ENCODE peak calls at places on chromosomes 11 and 22, in nine cellular contexts. D is psoas muscle; P is pancreas; E is CD4-positive, alpha-beta T cell; X is upper lobe of right lung; C is tibial artery; Y is stomach; F is thoracic aorta; I is HL-60. O is an unnamed sample. For H3K27me3, the result is how much of the 10 kb centered on the place peaks cover.

GRCh38 chr11:30017467-30017895 is 651 bp upstream of the KCNA4 start:
- DNase-seq in D (no peak), P (no peak), E (no peak), X (no peak), C (no peak), Y (no peak), F (no peak), I (no peak), O (no peak)

GRCh38 chr11:18243783-18244362 is 4.6 kb downstream of the SAA2 start:
- DNase-seq in D (no peak), P (peak), E (peak), X (no peak), C (peak), Y (peak), F (no peak), I (peak), O (no peak)

GRCh38 chr11:60767388-60767811 is 10.7 kb downstream of the MS4A15 start:
- DNase-seq in D (no peak), P (no peak), E (no peak), X (peak), C (no peak), Y (no peak), F (no peak), I (no peak), O (no peak)

GRCh38 chr11:85115798-85116197 is 511.3 kb downstream of the DLG2 start:
- DNase-seq in D (no peak), P (no peak), E (no peak), X (no peak), C (no peak), Y (no peak), F (no peak), I (no peak), O (no peak)

GRCh38 chr22:19663286-19663815 is 51.0 kb upstream of the SEPTIN5 start:
- DNase-seq in D (peak), P (peak), E (no peak), X (no peak), C (peak), Y (peak), F (no peak), I (no peak), O (peak)

GRCh38 chr11:104151404-104152204 is 12.3 kb downstream of the PDGFD start:
- DNase-seq in D (no peak), P (no peak), E (no peak), X (no peak), C (no peak), Y (no peak), F (no peak), I (no peak), O (no peak)

GRCh38 chr11:47950396-47950795 is 30.0 kb upstream of the PTPRJ start:
- DNase-seq in D (no peak), P (no peak), E (peak), X (no peak), C (no peak), Y (no peak), F (no peak), I (no peak), O (no peak)

GRCh38 chr22:49976439-49977175 is 16.0 kb downstream of the PIM3 start:
- DNase-seq in D (no peak), P (no peak), E (peak), X (peak), C (peak), Y (peak), F (peak), I (no peak), O (no peak)

GRCh38 chr11:20873054-20873453 is 203.7 kb downstream of the NELL1 start:
- DNase-seq in D (no peak), P (no peak), E (no peak), X (no peak), C (no peak), Y (no peak), F (no peak), I (no peak), O (no peak)

GRCh38 chr22:23080542-23081290 is 10.4 kb downstream of the GNAZ start:
- DNase-seq in D (no peak), P (no peak), E (no peak), X (no peak), C (no peak), Y (no peak), F (no peak), I (no peak), O (no peak)

GRCh38 chr11:77212314-77213007 is 84.4 kb downstream of the MYO7A start:
- DNase-seq in D (no peak), P (no peak), E (no peak), X (no peak), C (no peak), Y (no peak), F (no peak), I (no peak), O (no peak)

GRCh38 chr11:66744485-66745355 is 15.7 kb upstream of the SPTBN2 start:
- DNase-seq in D (peak), P (peak), E (peak), X (peak), C (peak), Y (peak), F (no peak), I (peak), O (peak)

GRCh38 chr11:111627591-111627990 is 25.3 kb downstream of the SIK2 start:
- DNase-seq in D (no peak), P (no peak), E (no peak), X (no peak), C (no peak), Y (no peak), F (no peak), I (no peak), O (no peak)

GRCh38 chr22:49202226-49202625 is 625.4 kb downstream of the BRD1 start:
- DNase-seq in D (no peak), P (no peak), E (no peak), X (peak), C (peak), Y (peak), F (no peak), I (no peak), O (no peak)

GRCh38 chr11:21556936-21557335 is 635.9 kb upstream of the ANO5 start:
- DNase-seq in D (no peak), P (no peak), E (no peak), X (no peak), C (no peak), Y (no peak), F (no peak), I (no peak), O (no peak)

GRCh38 chr11:30666817-30667216 is 80.7 kb upstream of the MPPED2 start:
- DNase-seq in D (no peak), P (no peak), E (no peak), X (no peak), C (no peak), Y (no peak), F (no peak), I (no peak), O (no peak)

GRCh38 chr22:24553597-24554315 is 1.2 kb downstream of the GUCD1 start:
- DNase-seq in D (peak), P (no peak), E (no peak), X (no peak), C (peak), Y (peak), F (no peak), I (no peak), O (no peak)

GRCh38 chr11:72583616-72584292 is 90.5 kb downstream of the PDE2A start:
- DNase-seq in D (no peak), P (no peak), E (no peak), X (no peak), C (no peak), Y (no peak), F (no peak), I (no peak), O (no peak)

GRCh38 chr22:23696326-23696851 is 5.6 kb downstream of the RGL4 start:
- DNase-seq in D (no peak), P (no peak), E (peak), X (peak), C (no peak), Y (peak), F (no peak), I (peak), O (no peak)

GRCh38 chr11:69924308-69925161 is 105.3 kb upstream of the FGF3 start:
- DNase-seq in D (no peak), P (no peak), E (no peak), X (no peak), C (peak), Y (no peak), F (no peak), I (no peak), O (peak)

GRCh38 chr11:74849525-74850391 is 99.1 kb downstream of the XRRA1 start:
- DNase-seq in D (peak), P (no peak), E (no peak), X (no peak), C (no peak), Y (no peak), F (peak), I (no peak), O (no peak)

GRCh38 chr11:111734383-111735261 is 31.6 kb downstream of the PPP2R1B start:
- DNase-seq in D (no peak), P (no peak), E (no peak), X (no peak), C (no peak), Y (no peak), F (no peak), I (no peak), O (no peak)

GRCh38 chr22:18075101-18075730 is 2.6 kb upstream of the PEX26 start:
- DNase-seq in D (no peak), P (no peak), E (no peak), X (peak), C (no peak), Y (no peak), F (no peak), I (no peak), O (no peak)

GRCh38 chr11:110979696-110980095 is 265.8 kb upstream of the POU2AF2 start:
- DNase-seq in D (no peak), P (no peak), E (no peak), X (no peak), C (no peak), Y (no peak), F (no peak), I (no peak), O (no peak)

GRCh38 chr22:33674357-33674756 is 245.9 kb downstream of the LARGE1 start:
- DNase-seq in D (no peak), P (no peak), E (no peak), X (no peak), C (no peak), Y (no peak), F (no peak), I (no peak), O (no peak)

GRCh38 chr22:39070186-39070585 is 6.9 kb upstream of the APOBEC3G start:
- DNase-seq in D (no peak), P (no peak), E (no peak), X (no peak), C (no peak), Y (no peak), F (no peak), I (no peak), O (no peak)

GRCh38 chr22:39073941-39074340 is 3.1 kb upstream of the APOBEC3G start:
- DNase-seq in D (no peak), P (no peak), E (no peak), X (no peak), C (no peak), Y (no peak), F (no peak), I (no peak), O (no peak)

GRCh38 chr22:39068033-39068785 is 8.9 kb upstream of the APOBEC3G start:
- DNase-seq in D (no peak), P (no peak), E (no peak), X (no peak), C (no peak), Y (no peak), F (no peak), I (no peak), O (no peak)
- TF ChIP-seq CTCF in D (no peak), P (no peak), E (no peak), X (no peak), C (no peak), Y (no peak), F (no peak), I (no peak), O (no peak)

DNA sequence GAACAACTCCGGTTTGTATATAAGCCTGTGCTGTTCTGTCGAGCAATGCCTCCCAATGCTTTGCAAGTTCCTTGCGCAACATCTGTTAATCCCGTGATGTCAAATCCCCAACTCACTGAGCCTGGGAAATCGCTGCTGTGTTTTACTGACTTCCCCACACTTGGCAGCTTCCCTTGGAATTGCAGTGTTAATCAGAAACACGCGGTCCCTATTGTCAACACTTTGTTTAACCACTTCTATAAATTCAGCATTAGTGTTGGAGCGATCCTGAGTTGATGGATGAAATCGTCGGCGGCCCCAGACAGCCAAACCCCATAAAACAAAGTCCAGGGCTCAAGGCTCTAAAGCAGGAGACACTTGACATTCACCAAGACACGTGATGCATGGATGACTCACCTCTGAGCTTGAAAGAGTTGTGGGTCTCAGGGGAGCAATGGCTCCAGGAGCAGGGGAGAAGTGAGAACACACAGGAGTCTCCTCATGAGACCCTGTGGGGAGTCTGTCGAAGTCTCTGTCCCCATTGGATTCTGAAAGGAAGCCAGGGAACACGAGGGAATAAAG is 555.3 kb downstream of the MIAT start:
- DNase-seq in D (peak), P (peak), E (no peak), X (no peak), C (peak), Y (no peak), F (peak), I (peak), O (peak)
- H3K27ac ChIP-seq in D (peak), P (peak), E (no peak), X (peak), C (peak), Y (peak), F (peak), I (no peak), O (peak)

GRCh38 chr11:78426845-78427244 is 9.2 kb upstream of the GAB2 start:
- DNase-seq in D (no peak), P (no peak), E (no peak), X (no peak), C (no peak), Y (no peak), F (no peak), I (no peak), O (no peak)

GRCh38 chr11:78429209-78429608 is 11.6 kb upstream of the GAB2 start:
- DNase-seq in D (no peak), P (no peak), E (no peak), X (no peak), C (no peak), Y (no peak), F (no peak), I (no peak), O (no peak)

GRCh38 chr11:78428773-78429172 is 11.2 kb upstream of the GAB2 start:
- DNase-seq in D (no peak), P (no peak), E (no peak), X (no peak), C (no peak), Y (no peak), F (no peak), I (no peak), O (no peak)

GRCh38 chr11:78428273-78428651 is 10.6 kb upstream of the GAB2 start:
- DNase-seq in D (no peak), P (no peak), E (no peak), X (no peak), C (no peak), Y (no peak), F (no peak), I (no peak), O (no peak)

DNA sequence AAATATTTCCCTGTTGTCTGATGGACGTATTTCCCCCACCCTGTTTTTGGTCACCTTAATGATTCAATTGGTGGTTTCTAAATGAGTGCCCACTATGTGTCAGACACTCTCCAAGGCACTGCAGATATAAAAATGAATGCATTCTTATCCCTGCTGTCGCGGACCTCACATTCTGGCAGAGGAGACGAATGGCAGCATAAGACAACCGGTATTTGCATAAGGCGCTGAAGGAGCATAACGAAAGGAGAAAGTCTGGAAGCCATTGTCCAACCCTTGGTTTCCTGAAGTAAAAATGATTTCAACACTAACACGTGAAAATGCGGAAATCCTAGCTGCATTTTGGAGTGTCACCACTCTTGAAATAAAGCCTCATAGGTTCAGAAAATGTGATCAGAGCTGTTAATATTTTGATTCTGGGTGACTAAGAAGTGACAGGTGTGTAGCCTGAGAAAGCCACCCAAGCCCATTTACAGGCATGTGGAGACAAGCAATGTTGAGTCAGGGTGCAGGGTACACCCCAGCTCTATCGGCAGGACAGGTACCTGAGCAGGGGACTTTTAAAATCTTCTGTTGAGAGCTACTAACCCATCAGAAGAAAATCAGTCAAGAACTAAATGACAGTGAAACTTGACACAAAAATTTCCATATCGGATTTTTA is 10.1 kb upstream of the GAB2 start:
- DNase-seq in D (no peak), P (no peak), E (no peak), X (no peak), C (no peak), Y (no peak), F (no peak), I (no peak), O (no peak)
- H3K27me3 ChIP-seq in D (under half), P (under half), E (under half), X (under half), C (under half), Y (under half), F (under half), I (under half), O (under half)

DNA sequence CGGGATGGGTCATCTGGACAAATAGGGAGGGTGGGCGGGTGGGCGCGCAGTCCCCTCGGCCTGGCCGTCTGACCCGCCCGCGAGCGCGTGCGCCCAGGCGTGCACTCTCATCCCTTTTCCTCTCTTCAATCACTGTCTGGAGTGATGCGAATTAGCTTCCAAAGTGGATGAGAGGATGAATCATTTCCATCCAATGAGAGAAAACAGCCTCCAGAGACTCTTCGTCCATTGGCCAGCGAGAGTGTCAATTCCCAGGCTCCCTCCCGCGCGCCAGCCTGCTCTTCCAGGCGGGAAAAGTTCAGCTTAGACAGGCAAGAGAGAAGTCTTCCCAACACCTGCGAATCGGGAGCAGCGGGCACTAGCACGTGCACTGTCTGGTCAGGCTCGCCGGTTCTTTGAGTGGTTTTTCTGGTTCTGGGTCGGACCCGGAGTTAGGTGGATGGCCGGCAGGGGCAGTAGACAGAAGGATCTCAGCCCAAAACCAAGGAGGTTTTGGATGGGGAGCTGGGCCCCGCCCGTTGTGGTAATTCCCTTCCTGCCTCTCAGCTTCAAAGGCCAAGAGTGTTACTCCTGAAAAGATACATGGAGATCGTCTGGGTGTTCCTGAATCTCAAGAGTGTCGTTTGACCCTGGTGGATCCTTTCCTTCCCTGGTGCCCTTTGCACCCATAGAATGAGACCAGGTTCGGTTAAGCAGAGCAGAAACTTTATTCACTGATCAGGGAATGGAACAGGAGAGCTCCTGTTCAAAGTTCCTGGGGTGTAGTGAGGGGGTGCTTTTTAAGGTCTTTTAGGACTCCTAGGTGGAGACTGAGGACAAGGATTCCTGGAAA is 33.4 kb upstream of the GLYATL1 start:
- DNase-seq in D (peak), P (peak), E (no peak), X (no peak), C (peak), Y (peak), F (no peak), I (no peak), O (no peak)
- TF ChIP-seq CTCF in D (no peak), P (no peak), E (no peak), X (peak), C (no peak), Y (no peak), F (no peak), I (no peak), O (no peak)

DNA sequence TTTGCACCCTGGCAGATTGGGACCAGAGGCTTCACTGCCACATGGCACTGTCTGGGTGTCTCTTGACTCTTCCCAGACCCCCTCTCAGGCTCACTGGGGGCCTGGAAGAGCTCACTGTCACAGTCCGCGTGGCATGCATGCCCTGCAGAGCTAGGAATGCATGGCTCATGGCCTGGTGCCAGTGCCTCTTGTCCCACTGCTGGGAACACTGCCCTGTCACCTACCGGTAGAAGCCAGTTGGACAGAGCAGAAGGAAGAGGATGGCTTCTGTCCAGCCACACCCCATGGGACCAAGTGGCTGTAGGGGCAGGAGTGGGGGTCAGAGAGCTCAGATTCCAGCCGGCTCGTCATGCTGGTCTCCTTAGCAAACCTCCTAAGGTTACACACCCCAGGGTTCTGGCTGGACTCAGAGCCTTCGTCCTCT is 29.7 kb downstream of the MB start:
- DNase-seq in D (peak), P (no peak), E (no peak), X (peak), C (peak), Y (peak), F (no peak), I (no peak), O (no peak)
- H3K27ac ChIP-seq in D (peak), P (no peak), E (no peak), X (no peak), C (no peak), Y (no peak), F (no peak), I (no peak), O (no peak)